ENCODE peak calls at places on chromosomes 7 and 10, in five cellular contexts. Q is K562, A is GM12878, O is H1, J is HepG2. B is an unnamed sample.

GRCh38 chr10:118543714-118544400 is 51.6 kb downstream of the PRLHR start:
- DNase-seq in Q (peak; percentile 19), O (no peak), A (no peak), J (peak; percentile 28), B (peak; percentile 64)

GRCh38 chr7:68888971-68889385 is 709.3 kb upstream of the AUTS2 start:
- DNase-seq in O (no peak), J (no peak), A (no peak), Q (no peak), B (peak; percentile 78)

GRCh38 chr10:116763440-116763839 is 21.1 kb upstream of the HSPA12A start:
- DNase-seq in A (no peak), O (no peak), Q (no peak), J (peak; percentile 38), B (no peak)

GRCh38 chr7:47771990-47772360 is 176.3 kb downstream of the PKD1L1 start:
- DNase-seq in A (no peak), J (no peak), Q (no peak), O (no peak), B (no peak)

GRCh38 chr7:75536491-75536890 is 44.4 kb downstream of the SPDYE5 start:
- DNase-seq in Q (no peak), J (no peak), A (no peak), O (no peak), B (no peak)

GRCh38 chr10:78502208-78502943 is 468.7 kb downstream of the RPS24 start:
- DNase-seq in O (no peak), J (peak; percentile 15), A (no peak), Q (no peak), B (no peak)

GRCh38 chr7:23938937-23939552 is 229.0 kb downstream of the STK31 start:
- DNase-seq in O (peak; percentile 10), J (peak; percentile 33), A (no peak), Q (no peak), B (peak; percentile 51)

GRCh38 chr10:131980757-131981428 is 830 bp downstream of the BNIP3 start:
- DNase-seq in J (peak; percentile 55), O (no peak), A (no peak), Q (no peak), B (peak; percentile 68)

GRCh38 chr10:32446701-32447406 is 914 bp downstream of the CCDC7 start:
- DNase-seq in J (no peak), A (peak; percentile 9), Q (peak; percentile 15), O (no peak), B (peak; percentile 35)

GRCh38 chr7:2157473-2158279 is 75.1 kb downstream of the MAD1L1 start:
- DNase-seq in J (no peak), A (no peak), O (no peak), Q (no peak), B (no peak)

GRCh38 chr7:10939237-10939910 is 34.3 kb upstream of the PHF14 start:
- DNase-seq in A (no peak), J (no peak), Q (no peak), O (no peak), B (no peak)

GRCh38 chr10:15515207-15515606 is 144.1 kb upstream of the FAM171A1 start:
- DNase-seq in J (no peak), A (no peak), Q (no peak), O (no peak), B (no peak)

GRCh38 chr10:132329565-132330485 is 2.2 kb upstream of the LRRC27 start:
- DNase-seq in Q (no peak), J (no peak), O (no peak), A (no peak), B (no peak)

GRCh38 chr7:158863611-158864506 is 7.5 kb downstream of the DYNC2I1 start:
- DNase-seq in O (no peak), J (peak; percentile 38), Q (peak; percentile 94), A (peak; percentile 33), B (peak; percentile 84)

GRCh38 chr7:4436936-4437335 is 245.2 kb upstream of the FOXK1 start:
- DNase-seq in O (no peak), J (no peak), Q (no peak), A (no peak), B (no peak)

GRCh38 chr7:46881507-46882127 is 700.3 kb downstream of the TNS3 start:
- DNase-seq in O (no peak), Q (no peak), J (no peak), A (no peak), B (no peak)

GRCh38 chr7:73519867-73520672 is 2.0 kb downstream of the BAZ1B start:
- DNase-seq in J (peak; percentile 33), Q (no peak), A (no peak), O (no peak), B (no peak)

GRCh38 chr10:69807122-69807521 is 5.4 kb downstream of the COL13A1 start:
- DNase-seq in Q (no peak), A (no peak), O (no peak), J (no peak), B (no peak)

GRCh38 chr7:75971961-75972763 is 22.2 kb downstream of the TMEM120A start:
- DNase-seq in Q (no peak), A (no peak), O (no peak), J (no peak), B (peak; percentile 61)

GRCh38 chr7:22173884-22174573 is 182.9 kb downstream of the RAPGEF5 start:
- DNase-seq in J (no peak), Q (peak; percentile 16), A (peak; percentile 58), O (no peak), B (no peak)

GRCh38 chr10:48800283-48800675 is 115.6 kb downstream of the WDFY4 start:
- DNase-seq in J (no peak), Q (peak; percentile 26), A (peak; percentile 34), O (no peak), B (no peak)

GRCh38 chr10:5447611-5448071 is 35.3 kb downstream of the NET1 start:
- DNase-seq in J (no peak), O (no peak), A (peak; percentile 67), Q (no peak), B (no peak)

GRCh38 chr10:63666836-63667383 is 145.7 kb downstream of the REEP3 start:
- DNase-seq in Q (no peak), O (no peak), A (peak; percentile 15), J (no peak), B (no peak)

GRCh38 chr10:50469288-50469687 is 154.5 kb downstream of the SGMS1 start:
- DNase-seq in Q (no peak), A (no peak), J (no peak), O (no peak), B (no peak)

GRCh38 chr10:9814285-9814866 is 1203.3 kb upstream of the CELF2 start:
- DNase-seq in Q (no peak), A (no peak), J (no peak), O (no peak), B (no peak)

GRCh38 chr10:305034-305433 is 169.8 kb downstream of the ZMYND11 start:
- DNase-seq in J (no peak), Q (no peak), O (no peak), A (no peak), B (no peak)
- H3K4me2 ChIP-seq in J (no peak overlapping the region), Q (no peak overlapping the region), O (no peak overlapping the region), A (no peak overlapping the region), B (no peak overlapping the region)

GRCh38 chr7:26151953-26152781 is at the start of gene NFE2L3:
- DNase-seq in Q (peak; percentile 96), O (no peak), A (no peak), J (peak; percentile 76), B (peak; percentile 98)
- TF ChIP-seq TAF1 in Q (peak; percentile 21), O (peak; percentile 72), A (peak; percentile 15), J (peak; percentile 37), B (peak; percentile 52)

GRCh38 chr7:80089341-80089740 is 45.3 kb upstream of the GNAI1 start:
- DNase-seq in Q (no peak), J (no peak), O (no peak), A (no peak), B (no peak)

GRCh38 chr7:80087768-80088170 is 46.9 kb upstream of the GNAI1 start:
- DNase-seq in Q (no peak), A (no peak), O (no peak), J (no peak), B (no peak)

GRCh38 chr7:80087051-80087767 is 47.4 kb upstream of the GNAI1 start:
- DNase-seq in A (no peak), O (no peak), J (no peak), Q (no peak), B (no peak)

GRCh38 chr7:80093349-80093748 is 41.3 kb upstream of the GNAI1 start:
- DNase-seq in Q (no peak), J (no peak), O (no peak), A (no peak), B (no peak)

DNA sequence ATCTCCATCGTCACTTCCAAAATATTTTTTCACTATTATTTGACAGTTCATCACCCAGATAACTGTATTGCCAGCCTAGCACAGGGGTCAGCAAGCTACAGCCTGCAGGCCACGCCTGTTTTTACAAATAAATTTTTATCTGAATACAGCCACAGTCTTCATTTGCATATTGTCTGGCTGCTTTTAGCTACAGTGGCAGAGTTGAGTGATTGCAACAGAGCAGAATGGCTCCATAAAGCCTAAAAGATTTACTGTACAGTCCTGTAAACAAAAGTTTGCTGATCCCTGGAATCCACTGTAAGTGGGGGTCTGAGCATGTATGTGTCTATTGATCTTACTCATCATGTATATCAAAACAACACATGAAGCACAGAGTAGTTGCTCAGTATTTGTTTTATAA is 45.9 kb upstream of the GNAI1 start:
- DNase-seq in J (no peak), O (no peak), A (no peak), Q (no peak), B (no peak)
- H3K4me2 ChIP-seq in J (no peak overlapping the region), O (no peak overlapping the region), A (no peak overlapping the region), Q (no peak overlapping the region), B (peak overlapping the region; percentile 17)

DNA sequence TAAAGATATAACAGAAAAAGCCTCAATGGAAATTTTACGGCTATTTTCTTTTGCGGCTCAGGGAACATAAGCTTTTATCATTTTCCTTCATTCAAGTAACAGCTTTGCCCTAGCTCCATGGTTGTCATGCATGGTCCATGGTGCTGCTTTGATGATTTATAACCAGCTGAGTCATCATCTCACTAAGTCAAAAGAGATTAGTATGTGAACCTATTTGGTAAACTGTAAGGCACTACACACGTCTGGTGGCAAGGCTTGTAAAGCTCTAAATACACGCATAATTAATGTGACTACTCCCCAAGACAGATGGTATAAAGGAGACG is 340.3 kb downstream of the KCNMA1 start:
- DNase-seq in Q (no peak), O (no peak), A (no peak), J (no peak), B (no peak)
- TF ChIP-seq TAF1 in Q (no peak), O (no peak), A (no peak), J (no peak), B (no peak)

GRCh38 chr7:155962191-155962967 is 150.1 kb upstream of the SHH start:
- DNase-seq in J (peak; percentile 63), A (peak; percentile 1), O (no peak), Q (no peak), B (no peak)
- H3K4me2 ChIP-seq in J (peak overlapping the region; percentile 95), A (no peak overlapping the region), O (no peak overlapping the region), Q (no peak overlapping the region), B (peak overlapping the region; percentile 68)

GRCh38 chr10:66928791-66929190 is 3.0 kb downstream of the LRRTM3 start:
- DNase-seq in Q (no peak), J (no peak), A (no peak), O (no peak), B (no peak)
- TF ChIP-seq TAF1 in Q (no peak), J (no peak), A (no peak), O (no peak), B (no peak)

DNA sequence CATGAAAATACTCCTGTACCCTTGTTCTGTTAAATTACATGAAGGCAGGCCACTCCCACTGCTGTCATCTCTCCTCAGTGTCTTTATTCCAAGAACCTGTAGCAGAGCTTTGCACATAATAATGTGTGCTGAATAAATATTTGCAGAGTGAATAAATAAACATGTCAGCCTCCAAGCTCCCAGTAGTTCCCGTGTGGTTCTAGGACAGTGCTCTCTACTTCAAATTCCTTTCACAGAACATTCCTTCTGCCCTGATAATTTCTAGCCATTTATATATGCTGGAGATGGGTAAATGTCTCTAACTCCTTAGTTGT is 20.3 kb upstream of the HYAL4 start:
- DNase-seq in Q (no peak), J (peak; percentile 55), O (no peak), A (no peak), B (no peak)
- H3K4me2 ChIP-seq in Q (no peak overlapping the region), J (no peak overlapping the region), O (no peak overlapping the region), A (peak overlapping the region; percentile 75), B (no peak overlapping the region)

B was measured in SK-N-SH.